ENCODE peak calls at places on chromosomes 12 and 14, in four cellular contexts. I is ovary, B is testis, Y is uterus. U is an unnamed sample.

GRCh38 chr12:66467932-66468331 is 165.6 kb downstream of the HELB start:
- DNase-seq in B (peak; percentile 30), Y (no peak), I (no peak), U (no peak)

GRCh38 chr12:13564266-13564810 is 367.8 kb downstream of the EMP1 start:
- DNase-seq in B (no peak), I (no peak), Y (no peak), U (no peak)

GRCh38 chr14:69848903-69849391 is 30.3 kb upstream of the SMOC1 start:
- DNase-seq in Y (no peak), I (no peak), B (peak; percentile 25), U (no peak)

GRCh38 chr12:50112456-50113218 is 601 bp downstream of the COX14 start:
- DNase-seq in B (peak; percentile 53), Y (no peak), I (no peak), U (no peak)

GRCh38 chr14:101595887-101596721 is 34.8 kb downstream of the DIO3 start:
- DNase-seq in B (no peak), Y (no peak), I (peak; percentile 7), U (no peak)

GRCh38 chr14:101625336-101626097 is 64.2 kb downstream of the DIO3 start:
- DNase-seq in I (no peak), B (no peak), Y (no peak), U (no peak)

GRCh38 chr14:93033983-93034670 is 81.6 kb downstream of the ITPK1 start:
- DNase-seq in Y (no peak), B (no peak), I (no peak), U (no peak)

GRCh38 chr14:95498622-95499353 is 17.7 kb downstream of the SYNE3 start:
- DNase-seq in Y (no peak), I (no peak), B (peak; percentile 81), U (no peak)

GRCh38 chr12:55067701-55068100 is 47.9 kb downstream of the NEUROD4 start:
- DNase-seq in B (no peak), Y (no peak), I (no peak), U (no peak)

GRCh38 chr12:66137937-66138336 is 7.4 kb upstream of the LLPH start:
- DNase-seq in B (no peak), Y (no peak), I (no peak), U (no peak)

GRCh38 chr12:66803972-66804371 is 125.1 kb upstream of the GRIP1 start:
- DNase-seq in I (no peak), B (no peak), Y (no peak), U (no peak)

GRCh38 chr14:76762617-76763361 is 1.5 kb downstream of the VASH1 start:
- DNase-seq in I (no peak), B (peak; percentile 61), Y (no peak), U (no peak)
- H3K4me3 ChIP-seq in I (peak overlapping the region; percentile 76), B (peak overlapping the region; percentile 90), Y (peak overlapping the region; percentile 76), U (peak overlapping the region; percentile 69)

DNA sequence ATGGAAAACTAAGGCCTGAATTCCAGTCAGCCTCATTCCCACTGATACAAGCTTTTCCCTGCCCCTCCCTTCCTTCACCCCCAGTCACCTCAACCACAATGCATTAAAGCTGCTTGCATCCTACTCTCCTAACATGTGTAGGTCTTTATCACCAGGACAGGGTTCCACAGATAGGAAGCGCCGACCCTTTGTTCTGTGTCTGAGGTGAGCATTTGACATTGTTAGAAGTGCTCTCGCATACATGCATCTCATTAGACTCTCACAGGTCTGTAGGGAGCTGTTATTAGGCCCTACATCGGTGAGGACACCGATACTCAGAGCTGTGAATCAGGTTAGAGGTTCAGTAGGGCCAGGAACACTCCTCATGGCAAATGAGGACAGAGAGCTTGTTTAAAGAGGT is 13.2 kb upstream of the EDDM3A start:
- DNase-seq in B (no peak), I (no peak), Y (no peak), U (no peak)
- H3K4me1 ChIP-seq in B (no peaks in the 10 kb centered on the region), I (peaks cover 3% of the 10 kb centered on the region), Y (no peaks in the 10 kb centered on the region), U (no peaks in the 10 kb centered on the region)

GRCh38 chr12:65004270-65004669 is 116.8 kb downstream of the WIF1 start:
- DNase-seq in Y (no peak), B (no peak), I (no peak), U (no peak)

GRCh38 chr12:64997858-64998257 is 123.2 kb downstream of the WIF1 start:
- DNase-seq in B (no peak), I (no peak), Y (no peak), U (no peak)

GRCh38 chr12:64995831-64996230 is 125.3 kb downstream of the WIF1 start:
- DNase-seq in Y (no peak), I (no peak), B (no peak), U (no peak)

GRCh38 chr12:64999157-64999425 is 122.0 kb downstream of the WIF1 start:
- DNase-seq in Y (no peak), I (no peak), B (no peak), U (no peak)

GRCh38 chr12:64998327-64999156 is 122.6 kb downstream of the WIF1 start:
- DNase-seq in I (no peak), B (no peak), Y (no peak), U (no peak)
- H3K27me3 ChIP-seq in I (no peaks in the 10 kb centered on the region), B (no peaks in the 10 kb centered on the region), Y (no peaks in the 10 kb centered on the region), U (no peaks in the 10 kb centered on the region)

GRCh38 chr12:46963977-46964376 is 115.4 kb upstream of the PCED1B start:
- DNase-seq in I (no peak), Y (no peak), B (peak; percentile 23), U (no peak)
- H3K4me3 ChIP-seq in I (no peak overlapping the region), Y (no peak overlapping the region), B (no peak overlapping the region), U (no peak overlapping the region)

DNA sequence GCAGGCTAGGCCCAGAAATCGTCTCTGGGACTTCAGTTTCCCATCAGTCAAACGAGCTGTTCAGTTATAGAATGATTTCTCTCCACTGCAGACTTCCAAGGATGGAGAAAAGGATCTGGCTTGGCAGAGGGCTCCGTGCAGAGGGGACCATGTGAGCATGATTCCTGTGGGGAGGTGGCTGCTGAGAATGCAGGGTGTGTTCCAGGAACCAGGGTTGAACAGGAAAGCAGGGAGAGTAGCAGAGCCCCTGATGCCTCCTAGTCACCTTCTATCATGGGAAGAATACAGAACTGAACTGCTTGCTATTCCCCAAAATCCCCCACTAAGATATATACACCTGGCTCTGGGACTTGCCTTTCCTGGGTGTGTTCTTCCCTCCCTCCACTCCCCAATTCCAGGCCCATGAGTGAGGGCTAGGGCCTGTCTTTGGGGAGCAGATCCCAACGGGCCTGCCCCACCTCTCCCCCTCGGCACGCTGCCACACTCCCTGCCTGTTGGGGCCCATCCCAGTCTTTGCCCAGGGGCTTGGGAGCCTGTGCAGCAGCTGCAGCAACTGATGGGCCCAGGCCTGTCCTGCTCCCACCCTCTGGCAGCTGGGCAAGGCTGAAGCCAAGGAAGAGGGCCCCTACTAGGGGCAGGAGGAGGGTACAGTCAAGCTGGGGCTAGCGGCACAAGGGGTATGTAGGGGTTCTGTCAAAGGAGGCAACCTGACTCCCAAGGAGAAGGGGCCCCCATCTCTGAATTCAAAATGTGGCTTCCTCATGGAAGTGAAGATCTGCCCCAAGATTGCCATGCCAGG is 3.3 kb downstream of the AJUBA start:
- DNase-seq in Y (no peak), I (peak; percentile 22), B (no peak), U (no peak)
- H3K4me1 ChIP-seq in Y (peaks cover 6% of the 10 kb centered on the region), I (peaks cover 12% of the 10 kb centered on the region), B (peaks cover 14% of the 10 kb centered on the region), U (peaks cover 21% of the 10 kb centered on the region)

DNA sequence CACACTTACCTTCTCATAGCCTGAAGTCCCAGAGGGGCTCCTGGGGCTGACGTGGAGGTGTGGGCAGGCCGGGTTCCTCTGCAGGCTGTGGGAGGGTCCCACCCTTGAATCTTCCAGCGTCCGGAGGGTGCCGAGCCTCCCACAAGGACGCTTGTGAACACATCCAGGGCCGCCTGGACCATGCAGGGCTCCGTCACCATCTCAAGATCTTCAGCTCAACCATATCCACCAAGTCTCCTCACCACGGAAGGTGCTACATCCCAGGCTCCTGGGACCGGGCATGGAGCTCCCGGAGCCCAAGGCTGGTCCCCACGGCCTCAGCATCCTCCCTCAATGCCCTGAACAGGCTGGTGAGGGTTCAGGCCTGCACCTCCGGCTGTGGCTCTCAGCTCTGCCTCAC is 10.7 kb upstream of the FBRSL1 start:
- DNase-seq in B (no peak), Y (no peak), I (no peak), U (no peak)
- H3K27me3 ChIP-seq in B (no peaks in the 10 kb centered on the region), Y (no peaks in the 10 kb centered on the region), I (no peaks in the 10 kb centered on the region), U (no peaks in the 10 kb centered on the region)

DNA sequence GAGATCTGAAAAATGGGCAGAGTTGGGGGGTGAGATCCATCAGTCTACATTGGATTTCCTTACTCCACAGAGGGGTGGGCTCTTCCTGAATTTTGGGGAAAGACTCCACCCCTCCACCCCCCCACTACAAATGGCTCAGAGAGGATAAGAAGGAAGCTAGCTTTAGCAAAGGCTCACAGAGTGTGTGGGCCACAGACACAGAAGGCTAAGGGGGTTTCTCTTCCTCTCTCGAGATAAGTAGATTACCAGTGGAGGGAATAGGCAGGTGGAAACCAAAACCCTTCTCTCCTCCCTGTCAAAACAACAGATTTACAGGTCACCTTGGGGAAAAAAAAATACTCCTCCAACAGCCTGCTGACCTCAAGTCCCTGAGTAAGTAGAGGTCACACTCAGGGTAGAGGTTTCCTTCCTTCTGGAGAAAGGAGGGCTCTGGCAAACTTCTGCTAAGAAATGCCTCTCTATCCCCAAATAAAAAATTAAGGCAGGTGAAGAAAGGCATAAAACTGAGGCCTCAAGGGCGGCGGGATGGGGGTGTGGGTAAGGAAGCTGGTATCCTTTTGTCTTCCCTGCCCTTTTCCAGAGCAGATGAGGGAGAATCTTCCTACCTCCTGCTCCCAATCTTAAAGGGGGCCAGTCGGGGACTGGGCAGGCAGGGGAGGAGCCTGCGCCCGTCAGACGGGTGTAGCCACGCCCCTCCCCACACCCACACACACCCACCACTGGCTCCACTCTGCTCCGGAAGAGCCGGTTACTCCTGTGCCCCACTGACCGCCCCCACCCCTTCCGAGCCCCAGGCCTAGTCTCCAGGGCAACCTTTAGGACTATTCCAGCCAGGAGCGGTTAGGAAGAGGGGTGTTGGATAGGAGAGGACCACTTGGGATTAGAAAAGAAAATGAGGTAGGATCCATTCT is 1.9 kb upstream of the BAZ2A start:
- DNase-seq in B (peak; percentile 81), Y (peak; percentile 78), I (peak; percentile 80), U (peak; percentile 48)
- H3K4me3 ChIP-seq in B (no peak overlapping the region), Y (peak overlapping the region; percentile 18), I (peak overlapping the region; percentile 31), U (no peak overlapping the region)

GRCh38 chr12:112905451-112906089 is 1.2 kb upstream of the OAS1 start:
- DNase-seq in B (peak; percentile 39), I (no peak), Y (no peak), U (no peak)
- H3K4me1 ChIP-seq in B (peaks cover 17% of the 10 kb centered on the region), I (peaks cover 4% of the 10 kb centered on the region), Y (peaks cover 3% of the 10 kb centered on the region), U (no peaks in the 10 kb centered on the region)

GRCh38 chr14:30873308-30874119 is 845 bp upstream of the COCH start:
- DNase-seq in B (no peak), Y (no peak), I (no peak), U (no peak)
- H3K27me3 ChIP-seq in B (no peaks in the 10 kb centered on the region), Y (peaks cover 12% of the 10 kb centered on the region), I (no peaks in the 10 kb centered on the region), U (peaks cover 40% of the 10 kb centered on the region)

GRCh38 chr12:99521664-99522063 is 125.9 kb upstream of the GARIN6 start:
- DNase-seq in B (no peak), Y (no peak), I (no peak), U (no peak)
- H3K4me3 ChIP-seq in B (no peak overlapping the region), Y (no peak overlapping the region), I (no peak overlapping the region), U (no peak overlapping the region)

U was measured in tibial nerve.